ENCODE peak calls at places on chromosomes 12 and 14, in seven cellular contexts. T, F, C, J, W, V and R are unnamed samples.

GRCh38 chr12:64389154-64389553 is 1.4 kb downstream of the C12orf56 start:
- DNase-seq in J (no peak), W (no peak), V (no peak), T (no peak), C (no peak), F (no peak), R (no peak)

GRCh38 chr14:57707219-57707618 is 158.7 kb downstream of the SLC35F4 start:
- DNase-seq in F (no peak), T (no peak), C (no peak), J (no peak), V (no peak), W (no peak), R (no peak)

GRCh38 chr12:54935235-54935951 is 49.2 kb downstream of the TESPA1 start:
- DNase-seq in V (no peak), W (peak; percentile 41), T (peak; percentile 69), F (no peak), J (peak; percentile 60), C (peak; percentile 77), R (peak; percentile 24)

GRCh38 chr12:100375023-100375737 is 18.3 kb downstream of the SLC17A8 start:
- DNase-seq in C (peak; percentile 42), V (peak; percentile 48), J (no peak), F (peak; percentile 48), T (no peak), W (no peak), R (no peak)

GRCh38 chr14:33432407-33433023 is 493.8 kb downstream of the NPAS3 start:
- DNase-seq in J (no peak), W (no peak), F (no peak), V (no peak), T (no peak), C (no peak), R (no peak)

GRCh38 chr12:22648668-22649067 is 23.7 kb downstream of the ETNK1 start:
- DNase-seq in W (no peak), F (no peak), V (no peak), C (no peak), T (no peak), J (no peak), R (no peak)

GRCh38 chr14:37131205-37131604 is 41.2 kb downstream of the SLC25A21 start:
- DNase-seq in T (no peak), C (peak; percentile 64), V (peak; percentile 1), F (no peak), W (no peak), J (no peak), R (no peak)

GRCh38 chr14:93268406-93268805 is 61.4 kb downstream of the UBR7 start:
- DNase-seq in W (no peak), J (no peak), T (no peak), C (no peak), F (no peak), V (no peak), R (no peak)

GRCh38 chr14:61726772-61727658 is 31.7 kb downstream of the HIF1A start:
- DNase-seq in F (no peak), T (no peak), C (no peak), J (no peak), W (no peak), V (no peak), R (no peak)

GRCh38 chr14:70595443-70596185 is 4.8 kb downstream of the MED6 start:
- DNase-seq in F (no peak), V (no peak), W (no peak), J (no peak), C (no peak), T (no peak), R (no peak)

GRCh38 chr12:120801146-120801545 is 75.5 kb downstream of the ACADS start:
- DNase-seq in J (no peak), W (no peak), C (no peak), T (no peak), V (no peak), F (no peak), R (no peak)

GRCh38 chr12:70364695-70365397 is 1.2 kb upstream of the KCNMB4 start:
- DNase-seq in W (no peak), V (no peak), T (no peak), C (no peak), F (no peak), J (no peak), R (peak; percentile 1)

GRCh38 chr12:6084261-6084968 is 40.1 kb downstream of the VWF start:
- DNase-seq in F (no peak), V (peak; percentile 25), C (no peak), W (no peak), J (no peak), T (peak; percentile 10), R (no peak)

GRCh38 chr12:99983721-99984258 is 946 bp downstream of the ANKS1B start:
- DNase-seq in V (no peak), W (no peak), J (no peak), T (no peak), C (peak; percentile 53), F (no peak), R (no peak)

GRCh38 chr12:92002195-92002649 is 143.4 kb downstream of the BTG1 start:
- DNase-seq in F (no peak), C (no peak), W (no peak), T (no peak), V (no peak), J (no peak), R (no peak)

GRCh38 chr12:56152132-56152755 is at the start of gene MYL6B:
- DNase-seq in C (peak; percentile 91), J (peak; percentile 61), W (peak; percentile 93), V (peak; percentile 89), F (peak; percentile 95), T (peak; percentile 79), R (peak; percentile 84)

GRCh38 chr12:121711925-121712461 is 559 bp upstream of the TMEM120B start:
- DNase-seq in J (no peak), F (peak; percentile 36), T (no peak), V (no peak), C (no peak), W (no peak), R (no peak)

GRCh38 chr14:95125156-95125555 is 32.2 kb downstream of the DICER1 start:
- DNase-seq in C (no peak), T (no peak), W (no peak), J (no peak), F (no peak), V (no peak), R (no peak)

GRCh38 chr14:20690848-20691640 is 2.5 kb downstream of the ANG start:
- DNase-seq in T (no peak), W (peak; percentile 20), C (peak; percentile 74), J (no peak), F (peak; percentile 45), V (peak; percentile 19), R (no peak)

GRCh38 chr14:69900603-69901002 is 21.4 kb downstream of the SMOC1 start:
- DNase-seq in W (no peak), T (no peak), J (no peak), C (no peak), V (no peak), F (no peak), R (no peak)

GRCh38 chr12:71585218-71585617 is 78.4 kb downstream of the ZFC3H1 start:
- DNase-seq in V (no peak), T (no peak), F (no peak), W (no peak), C (no peak), J (no peak), R (no peak)

GRCh38 chr12:130160711-130161231 is 1.5 kb upstream of the FZD10 start:
- DNase-seq in J (no peak), C (no peak), V (no peak), W (no peak), F (no peak), T (no peak), R (no peak)

GRCh38 chr14:27184371-27184901 is 586.6 kb upstream of the NOVA1 start:
- DNase-seq in W (no peak), V (no peak), J (no peak), T (no peak), C (no peak), F (no peak), R (no peak)

GRCh38 chr12:71840226-71840847 is 778 bp downstream of the TBC1D15 start:
- DNase-seq in T (peak; percentile 12), W (no peak), C (no peak), J (peak; percentile 44), V (peak; percentile 53), F (no peak), R (no peak)

GRCh38 chr14:100142073-100143040 is 17.1 kb downstream of the DEGS2 start:
- DNase-seq in W (no peak), T (no peak), F (peak; percentile 88), C (no peak), J (no peak), V (no peak), R (no peak)

GRCh38 chr12:69616025-69616424 is 5.3 kb upstream of the LRRC10 start:
- DNase-seq in V (no peak), C (no peak), J (no peak), W (no peak), F (no peak), T (no peak), R (no peak)

GRCh38 chr12:83933615-83934014 is 979.0 kb downstream of the SLC6A15 start:
- DNase-seq in J (no peak), W (no peak), F (no peak), T (no peak), V (no peak), C (no peak), R (no peak)

GRCh38 chr12:33438025-33438772 is 1.4 kb downstream of the SYT10 start:
- DNase-seq in J (no peak), W (no peak), C (no peak), F (no peak), T (no peak), V (no peak), R (no peak)

GRCh38 chr12:61993734-61994345 is 266.4 kb upstream of the USP15 start:
- DNase-seq in V (no peak), F (no peak), W (no peak), T (no peak), C (no peak), J (no peak), R (no peak)

GRCh38 chr12:103586132-103586531 is 941 bp upstream of the STAB2 start:
- DNase-seq in J (no peak), V (no peak), T (no peak), W (no peak), F (no peak), C (no peak), R (no peak)

GRCh38 chr12:122090759-122091535 is 12.4 kb downstream of the MLXIP start:
- DNase-seq in V (no peak), F (no peak), J (peak; percentile 90), C (no peak), T (no peak), W (no peak), R (no peak)

GRCh38 chr14:96042218-96042930 is 3.2 kb downstream of the C14orf132 start:
- DNase-seq in T (no peak), V (no peak), J (peak; percentile 52), W (no peak), C (no peak), F (no peak), R (no peak)

GRCh38 chr12:80100566-80100965 is 1.2 kb downstream of the OTOGL start:
- DNase-seq in W (no peak), F (no peak), T (no peak), C (no peak), V (no peak), J (peak; percentile 23), R (no peak)

GRCh38 chr14:92863281-92863680 is 59.7 kb upstream of the CHGA start:
- DNase-seq in J (no peak), T (no peak), F (no peak), V (no peak), W (no peak), C (no peak), R (no peak)

GRCh38 chr12:12024958-12025682 is 45.6 kb upstream of the BCL2L14 start:
- DNase-seq in V (no peak), T (no peak), W (peak; percentile 20), F (peak; percentile 71), C (no peak), J (no peak), R (no peak)

GRCh38 chr12:131947482-131948027 is 2.2 kb upstream of the EP400 start:
- DNase-seq in F (no peak), C (no peak), J (no peak), V (no peak), T (no peak), W (no peak), R (no peak)

GRCh38 chr12:65205886-65206285 is 36.5 kb downstream of the LEMD3 start:
- DNase-seq in J (no peak), W (no peak), T (no peak), F (no peak), V (no peak), C (no peak), R (no peak)